ENCODE peak calls at places on chromosome 15, in four cellular contexts. N is heart right ventricle, P is AG04450, Y is ovary. D is an unnamed sample. For H3K27me3, the result is how much of the 10 kb centered on the place peaks cover.

GRCh38 chr15:63364293-63365003 is 17.2 kb downstream of the CA12 start:
- DNase-seq in N (no peak), P (no peak), Y (no peak), D (no peak)

GRCh38 chr15:62988701-62989100 is 53.8 kb upstream of the TPM1 start:
- DNase-seq in N (no peak), P (no peak), Y (no peak), D (no peak)

GRCh38 chr15:84981711-84982300 is at the start of gene PDE8A:
- DNase-seq in N (peak), P (no peak), Y (no peak), D (no peak)

GRCh38 chr15:33440911-33441310 is 130.1 kb downstream of the RYR3 start:
- DNase-seq in N (no peak), P (no peak), Y (no peak), D (no peak)

GRCh38 chr15:98754283-98755022 is 106.1 kb downstream of the IGF1R start:
- DNase-seq in N (no peak), P (no peak), Y (no peak), D (no peak)

GRCh38 chr15:92681141-92681622 is 25.6 kb upstream of the FAM174B start:
- DNase-seq in N (no peak), P (peak), Y (no peak), D (no peak)

GRCh38 chr15:92930061-92930460 is 29.9 kb downstream of the CHD2 start:
- DNase-seq in N (no peak), P (no peak), Y (no peak), D (no peak)

GRCh38 chr15:92892201-92892555 is 7.9 kb upstream of the CHD2 start:
- DNase-seq in N (no peak), P (no peak), Y (no peak), D (no peak)

GRCh38 chr15:78542647-78543046 is 2.4 kb downstream of the PSMA4 start:
- DNase-seq in N (no peak), P (no peak), Y (no peak), D (no peak)

GRCh38 chr15:72229076-72229946 is 1.7 kb downstream of the PKM start:
- DNase-seq in N (no peak), P (no peak), Y (no peak), D (no peak)

GRCh38 chr15:77415450-77416448 is 4.2 kb downstream of the PEAK1 start:
- DNase-seq in N (no peak), P (no peak), Y (no peak), D (peak)

GRCh38 chr15:35669457-35670045 is 123.6 kb upstream of the DPH6 start:
- DNase-seq in N (no peak), P (no peak), Y (no peak), D (no peak)

GRCh38 chr15:90266061-90266431 is 574 bp downstream of the NGRN start:
- DNase-seq in N (peak), P (no peak), Y (peak), D (no peak)

GRCh38 chr15:77589839-77590238 is 42.9 kb downstream of the LINGO1 start:
- DNase-seq in N (no peak), P (no peak), Y (no peak), D (no peak)

GRCh38 chr15:34942363-34942762 is 27.2 kb downstream of the AQR start:
- DNase-seq in N (no peak), P (peak), Y (no peak), D (no peak)

GRCh38 chr15:62711691-62712454 is 330.7 kb upstream of the TPM1 start:
- DNase-seq in N (no peak), P (no peak), Y (no peak), D (no peak)

GRCh38 chr15:57227899-57228298 is 148.4 kb upstream of the CGNL1 start:
- DNase-seq in N (no peak), P (no peak), Y (no peak), D (no peak)

GRCh38 chr15:43792761-43793493 is 807 bp downstream of the SERF2 start:
- DNase-seq in N (peak), P (no peak), Y (peak), D (no peak)

GRCh38 chr15:57878573-57878972 is 172.1 kb downstream of the POLR2M start:
- DNase-seq in N (no peak), P (no peak), Y (no peak), D (no peak)

GRCh38 chr15:98952381-98952803 is 55.2 kb downstream of the PGPEP1L start:
- DNase-seq in N (no peak), P (no peak), Y (no peak), D (no peak)

GRCh38 chr15:98776607-98777281 is 128.4 kb downstream of the IGF1R start:
- DNase-seq in N (peak), P (no peak), Y (peak), D (no peak)

GRCh38 chr15:41462396-41462795 is 31.3 kb upstream of the ITPKA start:
- DNase-seq in N (no peak), P (no peak), Y (no peak), D (no peak)

GRCh38 chr15:47516576-47517371 is 200.5 kb upstream of the SEMA6D start:
- DNase-seq in N (no peak), P (no peak), Y (no peak), D (no peak)

GRCh38 chr15:45157974-45158373 is 28.2 kb downstream of the DUOX1 start:
- DNase-seq in N (no peak), P (peak), Y (no peak), D (no peak)

GRCh38 chr15:92082217-92082843 is 228.8 kb downstream of the SLCO3A1 start:
- DNase-seq in N (peak), P (peak), Y (peak), D (no peak)

GRCh38 chr15:50543556-50543955 is 2.9 kb downstream of the USP50 start:
- DNase-seq in N (no peak), P (no peak), Y (no peak), D (no peak)

GRCh38 chr15:65286069-65286703 is 497 bp downstream of the PARP16 start:
- DNase-seq in N (peak), P (no peak), Y (peak), D (no peak)

GRCh38 chr15:77901251-77901881 is 176.1 kb downstream of the TBC1D2B start:
- DNase-seq in N (no peak), P (no peak), Y (peak), D (no peak)

GRCh38 chr15:78454992-78455391 is 17.0 kb downstream of the IREB2 start:
- DNase-seq in N (no peak), P (no peak), Y (no peak), D (no peak)

GRCh38 chr15:58260186-58260910 is 122.2 kb downstream of the AQP9 start:
- DNase-seq in N (no peak), P (no peak), Y (no peak), D (no peak)

GRCh38 chr15:25741253-25741575 is 121.9 kb downstream of the ATP10A start:
- DNase-seq in N (no peak), P (no peak), Y (no peak), D (no peak)

GRCh38 chr15:32649336-32649735 is 7.8 kb downstream of the SCG5 start:
- DNase-seq in N (no peak), P (no peak), Y (no peak), D (no peak)

GRCh38 chr15:87167706-87168105 is 1088.0 kb downstream of the AGBL1 start:
- DNase-seq in N (no peak), P (no peak), Y (no peak), D (no peak)

GRCh38 chr15:49415638-49416037 is 7.4 kb upstream of the FGF7 start:
- DNase-seq in N (no peak), P (peak), Y (no peak), D (no peak)
- H3K27me3 ChIP-seq in N (under half), P (under half), Y (under half), D (under half)

GRCh38 chr15:40286061-40286532 is 3.2 kb upstream of the ANKRD63 start:
- DNase-seq in N (no peak), P (no peak), Y (no peak), D (no peak)
- H3K27me3 ChIP-seq in N (under half), P (half or more), Y (under half), D (under half)

DNA sequence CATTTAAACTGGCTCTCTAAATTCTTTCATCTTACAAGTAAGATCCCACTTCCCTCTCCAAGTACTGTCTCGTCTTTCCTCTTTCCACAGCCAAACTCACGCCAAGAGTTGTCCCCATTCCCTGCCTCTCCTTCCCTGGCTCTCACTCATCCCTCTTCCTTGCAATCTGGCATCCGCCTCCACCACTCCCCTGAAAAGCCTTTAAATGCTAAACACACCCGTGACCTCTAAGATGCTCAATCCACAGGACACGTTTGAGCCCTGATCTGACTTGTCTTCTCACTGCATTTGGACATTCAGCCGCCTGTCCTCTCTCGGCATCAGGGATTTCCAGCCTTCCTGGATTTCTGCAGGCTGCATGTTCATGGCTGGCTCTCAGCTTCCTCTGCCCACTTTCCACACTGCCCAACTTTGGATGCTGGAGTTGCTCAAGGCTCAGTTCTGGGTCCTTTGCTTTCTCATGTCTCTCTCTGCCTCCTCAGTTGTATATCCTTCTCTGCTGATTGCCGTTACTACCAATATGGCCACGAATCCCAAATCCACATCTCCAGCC is 7.7 kb upstream of the INSYN1 start:
- DNase-seq in N (no peak), P (no peak), Y (no peak), D (no peak)
- H3K27me3 ChIP-seq in N (under half), P (half or more), Y (under half), D (under half)

GRCh38 chr15:88866295-88866881 is 29.0 kb downstream of the HAPLN3 start:
- DNase-seq in N (no peak), P (no peak), Y (no peak), D (no peak)
- H3K27me3 ChIP-seq in N (under half), P (under half), Y (under half), D (under half)

GRCh38 chr15:28099555-28100140 is 533 bp upstream of the OCA2 start:
- DNase-seq in N (no peak), P (no peak), Y (no peak), D (no peak)

GRCh38 chr15:28103402-28103801 is 4.3 kb upstream of the OCA2 start:
- DNase-seq in N (no peak), P (no peak), Y (no peak), D (no peak)

GRCh38 chr15:28101983-28102441 is 2.9 kb upstream of the OCA2 start:
- DNase-seq in N (no peak), P (no peak), Y (no peak), D (no peak)

GRCh38 chr15:28100516-28101195 is 1.5 kb upstream of the OCA2 start:
- DNase-seq in N (no peak), P (no peak), Y (no peak), D (no peak)

GRCh38 chr15:28101201-28101600 is 2.1 kb upstream of the OCA2 start:
- DNase-seq in N (no peak), P (no peak), Y (no peak), D (no peak)
- H3K27me3 ChIP-seq in N (under half), P (half or more), Y (under half), D (under half)

D was measured in thoracic aorta.